ENCODE peak calls at places on chromosomes 3 and 15, in five cellular contexts. D is A549, R is foreskin fibroblast, Q is neural progenitor cell, I is body of pancreas. U is an unnamed sample.

GRCh38 chr15:88615303-88616107 is 5.6 kb upstream of the AEN start:
- DNase-seq in D (no peak), R (no peak), Q (peak), I (peak), U (no peak)

GRCh38 chr3:15452961-15453360 is 25.6 kb downstream of the EAF1 start:
- DNase-seq in D (no peak), R (no peak), Q (no peak), I (no peak), U (no peak)

GRCh38 chr3:46422617-46423016 is 15.6 kb downstream of the CCRL2 start:
- DNase-seq in D (no peak), R (no peak), Q (no peak), I (no peak), U (no peak)

GRCh38 chr15:31567861-31568260 is 241.2 kb downstream of the KLF13 start:
- DNase-seq in D (no peak), R (no peak), Q (no peak), I (no peak), U (no peak)

GRCh38 chr3:31620656-31621055 is 87.9 kb downstream of the STT3B start:
- DNase-seq in D (no peak), R (no peak), Q (peak), I (no peak), U (no peak)

GRCh38 chr15:43105077-43105769 is 615 bp downstream of the UBR1 start:
- DNase-seq in D (peak), R (no peak), Q (peak), I (peak), U (no peak)

GRCh38 chr15:36884404-36885335 is 215.7 kb downstream of the MEIS2 start:
- DNase-seq in D (no peak), R (no peak), Q (peak), I (no peak), U (no peak)

GRCh38 chr15:84818221-84819131 is 1.3 kb downstream of the ALPK3 start:
- DNase-seq in D (peak), R (no peak), Q (peak), I (peak), U (peak)

GRCh38 chr3:143763568-143764162 is 84.6 kb downstream of the SLC9A9 start:
- DNase-seq in D (peak), R (no peak), Q (peak), I (no peak), U (no peak)

GRCh38 chr3:196670335-196670734 is 30.8 kb downstream of the NRROS start:
- DNase-seq in D (no peak), R (no peak), Q (no peak), I (no peak), U (no peak)

GRCh38 chr3:195080571-195081141 is 190.3 kb downstream of the XXYLT1 start:
- DNase-seq in D (no peak), R (no peak), Q (no peak), I (peak), U (no peak)

GRCh38 chr15:83897037-83897436 is 243.1 kb downstream of the ADAMTSL3 start:
- DNase-seq in D (no peak), R (no peak), Q (no peak), I (no peak), U (no peak)

GRCh38 chr3:124886168-124887051 is 755 bp downstream of the ITGB5 start:
- DNase-seq in D (peak), R (peak), Q (peak), I (peak), U (peak)

GRCh38 chr3:34106879-34107278 is 308.4 kb downstream of the PDCD6IP start:
- DNase-seq in D (peak), R (no peak), Q (peak), I (no peak), U (peak)

GRCh38 chr3:98550833-98551232 is 19.1 kb downstream of the GPR15 start:
- DNase-seq in D (no peak), R (no peak), Q (no peak), I (no peak), U (no peak)

GRCh38 chr3:152834354-152835310 is at the start of gene P2RY1:
- DNase-seq in D (peak), R (peak), Q (peak), I (peak), U (peak)

GRCh38 chr3:149382091-149382467 is 4.6 kb upstream of the TM4SF1 start:
- DNase-seq in D (peak), R (peak), Q (no peak), I (no peak), U (no peak)

GRCh38 chr15:67917037-67917436 is 77.2 kb upstream of the RNU6-1 start:
- DNase-seq in D (peak), R (no peak), Q (peak), I (no peak), U (peak)

GRCh38 chr3:32045091-32045964 is 61.1 kb upstream of the GPD1L start:
- DNase-seq in D (peak), R (peak), Q (peak), I (peak), U (peak)

GRCh38 chr3:160106905-160107861 is 118.0 kb upstream of the C3orf80 start:
- DNase-seq in D (peak), R (no peak), Q (no peak), I (peak), U (no peak)

GRCh38 chr3:18389108-18389733 is 35.9 kb downstream of the SATB1 start:
- DNase-seq in D (peak), R (peak), Q (peak), I (peak), U (no peak)

GRCh38 chr3:47283596-47284364 is 1.0 kb downstream of the KLHL18 start:
- DNase-seq in D (no peak), R (no peak), Q (peak), I (peak), U (no peak)

GRCh38 chr3:99747915-99748314 is 69.7 kb upstream of the CMSS1 start:
- DNase-seq in D (peak), R (peak), Q (peak), I (no peak), U (peak)

GRCh38 chr3:31232049-31233040 is 300.4 kb upstream of the STT3B start:
- DNase-seq in D (no peak), R (no peak), Q (no peak), I (no peak), U (no peak)

GRCh38 chr15:53791616-53792015 is 32.2 kb upstream of the WDR72 start:
- DNase-seq in D (no peak), R (no peak), Q (no peak), I (no peak), U (no peak)

GRCh38 chr15:88623061-88623460 is 1.9 kb downstream of the AEN start:
- DNase-seq in D (peak), R (peak), Q (no peak), I (no peak), U (no peak)

GRCh38 chr3:141402476-141403171 is 34.3 kb downstream of the ZBTB38 start:
- DNase-seq in D (peak), R (peak), Q (peak), I (peak), U (peak)

GRCh38 chr3:11699083-11699427 is 55.3 kb upstream of the VGLL4 start:
- DNase-seq in D (no peak), R (peak), Q (no peak), I (no peak), U (no peak)

GRCh38 chr3:135531996-135532395 is 433.5 kb upstream of the PPP2R3A start:
- DNase-seq in D (no peak), R (no peak), Q (no peak), I (peak), U (no peak)

GRCh38 chr15:78641876-78642275 is 866 bp upstream of the CHRNB4 start:
- DNase-seq in D (no peak), R (no peak), Q (no peak), I (no peak), U (peak)

GRCh38 chr3:113910966-113911365 is 36.8 kb upstream of the ZDHHC23 start:
- DNase-seq in D (no peak), R (peak), Q (no peak), I (no peak), U (no peak)

GRCh38 chr15:68415501-68416157 is 16.3 kb downstream of the ITGA11 start:
- DNase-seq in D (no peak), R (no peak), Q (no peak), I (no peak), U (no peak)

GRCh38 chr15:63610209-63610841 is 13.1 kb downstream of the FBXL22 start:
- DNase-seq in D (peak), R (peak), Q (peak), I (peak), U (peak)

GRCh38 chr3:149599236-149599635 is 58.6 kb downstream of the WWTR1 start:
- DNase-seq in D (no peak), R (no peak), Q (no peak), I (no peak), U (no peak)

GRCh38 chr3:4986175-4986610 is 7.0 kb downstream of the BHLHE40 start:
- DNase-seq in D (no peak), R (no peak), Q (peak), I (peak), U (no peak)

GRCh38 chr15:80778964-80779657 is at the start of gene CEMIP:
- DNase-seq in D (peak), R (peak), Q (peak), I (peak), U (peak)

GRCh38 chr3:37498126-37499039 is 324.0 kb upstream of the LRRFIP2 start:
- DNase-seq in D (no peak), R (no peak), Q (no peak), I (no peak), U (no peak)

GRCh38 chr15:99992611-99993231 is 259.5 kb upstream of the LYSMD4 start:
- DNase-seq in D (no peak), R (no peak), Q (no peak), I (no peak), U (no peak)

GRCh38 chr3:60246361-60246760 is 1004.9 kb downstream of the FHIT start:
- DNase-seq in D (no peak), R (no peak), Q (no peak), I (no peak), U (no peak)

GRCh38 chr15:49688135-49688790 is 67.4 kb downstream of the DTWD1 start:
- DNase-seq in D (no peak), R (peak), Q (no peak), I (no peak), U (no peak)

GRCh38 chr15:29103825-29104565 is 165.6 kb downstream of the NSMCE3 start:
- DNase-seq in D (peak), R (peak), Q (peak), I (peak), U (peak)
- H3K4me3 ChIP-seq in D (no peak), R (peak), Q (peak), I (no peak), U (no peak)

GRCh38 chr3:72155391-72156064 is 370.6 kb upstream of the PROK2 start:
- DNase-seq in D (peak), R (peak), Q (no peak), I (peak), U (no peak)

GRCh38 chr3:72159487-72159886 is 374.5 kb upstream of the PROK2 start:
- DNase-seq in D (no peak), R (no peak), Q (no peak), I (no peak), U (no peak)

GRCh38 chr3:72160351-72160750 is 375.4 kb upstream of the PROK2 start:
- DNase-seq in D (no peak), R (no peak), Q (no peak), I (no peak), U (no peak)

GRCh38 chr3:72158639-72159005 is 373.7 kb upstream of the PROK2 start:
- DNase-seq in D (no peak), R (no peak), Q (no peak), I (no peak), U (no peak)

GRCh38 chr3:72157782-72158638 is 373.1 kb upstream of the PROK2 start:
- DNase-seq in D (no peak), R (no peak), Q (no peak), I (no peak), U (no peak)
- TF ChIP-seq CTCF in D (no peak), R (no peak), Q (no peak), I (no peak), U (no peak)

DNA sequence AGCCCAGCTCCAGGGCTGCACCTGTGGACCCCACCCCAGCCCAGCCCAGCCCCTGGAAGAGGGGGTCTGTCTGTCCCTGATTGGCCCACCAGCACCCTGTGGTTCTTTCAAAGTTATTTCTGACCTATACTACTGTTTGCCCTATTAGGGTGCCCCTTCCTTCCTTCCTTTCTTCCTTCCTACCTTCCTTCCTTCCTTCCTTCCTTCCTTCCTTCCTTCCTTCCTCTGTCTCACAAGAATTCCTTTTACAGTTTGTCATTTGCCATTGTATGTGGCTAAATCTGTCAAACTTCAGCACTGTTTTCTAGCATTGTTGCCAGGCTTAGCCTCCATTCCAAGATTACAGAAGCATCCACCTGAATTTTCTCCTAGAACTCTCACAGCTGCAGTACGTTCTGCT is 66.9 kb downstream of the KLF15 start:
- DNase-seq in D (no peak), R (no peak), Q (no peak), I (no peak), U (no peak)
- H3K4me3 ChIP-seq in D (no peak), R (no peak), Q (no peak), I (no peak), U (no peak)

GRCh38 chr3:188573286-188573928 is 419.4 kb downstream of the LPP start:
- DNase-seq in D (no peak), R (no peak), Q (peak), I (no peak), U (peak)
- TF ChIP-seq CTCF in D (no peak), R (no peak), Q (peak), I (no peak), U (no peak)

DNA sequence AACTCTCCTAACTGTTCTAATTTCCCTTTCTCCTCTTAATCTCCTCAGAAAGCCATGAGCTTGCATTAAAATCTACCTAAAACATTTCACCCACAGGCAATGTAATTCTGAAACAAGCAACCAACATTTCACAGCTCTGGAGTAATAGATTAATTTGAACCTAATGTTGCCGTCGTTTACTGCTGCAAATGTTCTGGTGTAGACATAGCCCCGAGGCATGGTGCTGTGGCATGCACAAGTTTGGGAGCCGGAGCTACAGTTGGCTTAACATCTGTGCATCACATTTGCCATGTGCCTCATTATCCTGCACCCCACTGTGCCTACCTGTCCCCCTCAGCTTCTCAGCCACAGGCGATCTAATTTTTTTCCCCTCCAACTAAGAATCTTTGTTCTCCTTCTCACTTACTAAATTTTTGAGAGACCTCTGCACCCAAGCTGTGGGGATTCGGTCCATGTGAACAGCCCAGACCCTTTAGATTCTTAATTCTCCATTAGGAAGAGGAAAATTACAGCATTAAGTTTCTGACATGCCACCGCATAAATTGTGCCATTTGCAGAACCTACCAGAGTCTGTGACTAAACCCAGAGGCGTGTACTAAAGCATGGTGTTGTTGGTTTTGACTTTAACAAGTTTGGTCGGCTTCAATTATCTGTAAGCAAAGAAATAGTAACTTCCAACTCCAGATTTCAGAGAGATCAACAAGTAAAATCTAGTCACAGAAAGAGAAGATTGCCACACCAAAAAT is 419.2 kb downstream of the MECOM start:
- DNase-seq in D (no peak), R (peak), Q (peak), I (no peak), U (no peak)
- H3K4me3 ChIP-seq in D (no peak), R (no peak), Q (no peak), I (no peak), U (no peak)

GRCh38 chr3:9727041-9727595 is 4.4 kb upstream of the BRPF1 start:
- DNase-seq in D (peak), R (no peak), Q (peak), I (no peak), U (peak)
- TF ChIP-seq CTCF in D (peak), R (no peak), Q (peak), I (no peak), U (peak)